ENCODE peak calls at places on chromosomes 13 and 19, in six cellular contexts. H is NCI-H1436; O is stimulated activated naive CD8-positive, alpha-beta T cell treated with anti-CD3 and anti-CD28 coated beads, Interleukin-15, Interleukin-2, amounts not matched to agents 100 U/mL and 50 U/mL, for 24 hours; U is smooth muscle cell of the brain vasculature; A is iris pigment epithelial cell; I is HS-27A. L is an unnamed sample.

GRCh38 chr19:7772752-7773291 is 9.8 kb downstream of the CLEC4M start:
- DNase-seq in H (no peak), O (peak), U (no peak), A (peak), I (no peak), L (no peak)

GRCh38 chr19:17534767-17535166 is 20.7 kb upstream of the COLGALT1 start:
- DNase-seq in H (no peak), O (no peak), U (no peak), A (no peak), I (no peak), L (no peak)

GRCh38 chr13:21668665-21669599 is 1.9 kb upstream of the FGF9 start:
- DNase-seq in H (peak), O (peak), U (no peak), A (peak), I (no peak), L (no peak)

GRCh38 chr13:20942938-20943518 is 40.5 kb upstream of the XPO4 start:
- DNase-seq in H (no peak), O (no peak), U (no peak), A (no peak), I (no peak), L (no peak)

GRCh38 chr19:1647664-1648155 is 4.7 kb downstream of the TCF3 start:
- DNase-seq in H (no peak), O (no peak), U (no peak), A (no peak), I (no peak), L (no peak)

GRCh38 chr19:6020972-6021805 is 43.2 kb upstream of the RANBP3 start:
- DNase-seq in H (no peak), O (no peak), U (no peak), A (no peak), I (no peak), L (no peak)

GRCh38 chr13:114258589-114258988 is 22.8 kb upstream of the UPF3A start:
- DNase-seq in H (no peak), O (no peak), U (no peak), A (no peak), I (no peak), L (no peak)

GRCh38 chr19:34851277-34851804 is 75.4 kb upstream of the ZNF30 start:
- DNase-seq in H (no peak), O (no peak), U (no peak), A (no peak), I (no peak), L (no peak)

GRCh38 chr13:50589651-50590054 is 253.8 kb downstream of the DLEU7 start:
- DNase-seq in H (no peak), O (no peak), U (no peak), A (peak), I (no peak), L (no peak)

GRCh38 chr13:110131424-110131823 is 175.5 kb downstream of the COL4A1 start:
- DNase-seq in H (no peak), O (no peak), U (no peak), A (no peak), I (no peak), L (no peak)

GRCh38 chr19:14517840-14518505 is at the start of gene DNAJB1:
- DNase-seq in H (peak), O (peak), U (no peak), A (peak), I (no peak), L (no peak)

GRCh38 chr13:61685683-61686013 is 270.0 kb upstream of the PCDH20 start:
- DNase-seq in H (no peak), O (no peak), U (no peak), A (no peak), I (no peak), L (no peak)

GRCh38 chr13:80341098-80341701 is at the start of gene SPRY2:
- DNase-seq in H (peak), O (peak), U (peak), A (peak), I (peak), L (peak)

GRCh38 chr19:18086590-18087138 is at the start of gene IL12RB1:
- DNase-seq in H (no peak), O (peak), U (no peak), A (peak), I (no peak), L (no peak)

GRCh38 chr19:54482889-54483288 is 9.8 kb upstream of the CDC42EP5 start:
- DNase-seq in H (no peak), O (no peak), U (no peak), A (no peak), I (no peak), L (no peak)

GRCh38 chr13:41064493-41064892 is 3.2 kb downstream of the WBP4 start:
- DNase-seq in H (no peak), O (no peak), U (no peak), A (peak), I (no peak), L (no peak)

GRCh38 chr13:110759710-110760109 is 46.2 kb downstream of the ING1 start:
- DNase-seq in H (no peak), O (no peak), U (no peak), A (peak), I (no peak), L (no peak)

GRCh38 chr19:15769586-15769985 is 17.9 kb upstream of the OR10H5 start:
- DNase-seq in H (no peak), O (no peak), U (no peak), A (no peak), I (no peak), L (no peak)

GRCh38 chr19:34555447-34555846 is 73.9 kb downstream of the WTIP start:
- DNase-seq in H (no peak), O (no peak), U (no peak), A (peak), I (peak), L (no peak)

GRCh38 chr13:113009743-113010509 is 40.9 kb downstream of the MCF2L start:
- DNase-seq in H (no peak), O (no peak), U (no peak), A (no peak), I (no peak), L (no peak)